ENCODE peak calls at places on chromosomes 16 and 17, in eight cellular contexts. E is GM23248, K is PC-9, G is GM23338, F is astrocyte, J is MM.1S, P is mammary epithelial cell, D is neural progenitor cell. S is an unnamed sample. For H3K4me1 and H4K20me1, the result is how much of the 10 kb centered on the place peaks cover.

GRCh38 chr17:82350182-82351030 is 8.6 kb upstream of the TEX19 start:
- DNase-seq in G (peak), J (peak), F (no peak), K (no peak), D (no peak), P (no peak), E (no peak), S (no peak)

GRCh38 chr17:75261336-75262111 is at the start of the genes GGA3 and MRPS7:
- DNase-seq in J (peak), E (peak), F (peak), D (peak), K (peak), G (peak), P (peak), S (peak)

GRCh38 chr16:4015275-4015990 is 100.8 kb downstream of the ADCY9 start:
- DNase-seq in J (no peak), P (no peak), K (no peak), G (no peak), F (peak), D (no peak), E (no peak), S (no peak)

GRCh38 chr16:56193951-56194726 is 2.9 kb downstream of the GNAO1 start:
- DNase-seq in D (peak), J (no peak), E (peak), P (peak), K (no peak), G (peak), F (peak), S (peak)

GRCh38 chr17:70047619-70048018 is 27.4 kb upstream of the KCNJ16 start:
- DNase-seq in K (no peak), E (peak), F (no peak), J (no peak), P (no peak), G (no peak), D (no peak), S (peak)

GRCh38 chr17:32732900-32733299 is 144.0 kb downstream of the MYO1D start:
- DNase-seq in G (no peak), D (no peak), E (no peak), K (no peak), F (no peak), J (no peak), P (no peak), S (no peak)

GRCh38 chr17:27265333-27265732 is 28.6 kb upstream of the WSB1 start:
- DNase-seq in D (no peak), F (no peak), K (peak), E (no peak), P (no peak), G (no peak), J (no peak), S (no peak)

GRCh38 chr17:42428141-42428944 is 5.3 kb upstream of the CAVIN1 start:
- DNase-seq in J (peak), G (peak), D (peak), F (peak), E (peak), K (peak), P (peak), S (peak)

GRCh38 chr17:62701706-62702085 is 74.2 kb downstream of the MRC2 start:
- DNase-seq in G (no peak), F (no peak), D (no peak), K (no peak), E (no peak), J (no peak), P (no peak), S (no peak)

GRCh38 chr17:45677770-45678169 is 106.3 kb upstream of the CRHR1 start:
- DNase-seq in G (no peak), E (peak), K (no peak), J (no peak), F (no peak), P (peak), D (no peak), S (no peak)

GRCh38 chr17:66542967-66543525 is 240.6 kb downstream of the PRKCA start:
- DNase-seq in G (no peak), E (peak), D (no peak), K (no peak), F (peak), P (no peak), J (no peak), S (peak)

GRCh38 chr16:24508614-24509013 is 30.8 kb upstream of the RBBP6 start:
- DNase-seq in P (peak), G (no peak), J (no peak), D (no peak), E (peak), F (peak), K (no peak), S (peak)

GRCh38 chr17:61700252-61700651 is 109.2 kb upstream of the NACA2 start:
- DNase-seq in D (no peak), G (no peak), J (no peak), K (no peak), E (no peak), F (no peak), P (no peak), S (no peak)

GRCh38 chr16:83968891-83969672 is 1.0 kb downstream of the NECAB2 start:
- DNase-seq in K (no peak), D (peak), J (no peak), E (no peak), F (no peak), G (peak), P (no peak), S (no peak)

GRCh38 chr17:51590071-51590470 is 329.7 kb downstream of the UTP18 start:
- DNase-seq in D (no peak), K (no peak), E (no peak), P (no peak), F (no peak), J (no peak), G (no peak), S (no peak)

GRCh38 chr16:66510711-66511614 is 39.0 kb downstream of the TK2 start:
- DNase-seq in P (no peak), E (peak), F (no peak), K (peak), D (peak), J (no peak), G (no peak), S (peak)

GRCh38 chr16:19705843-19706242 is 12.2 kb downstream of the KNOP1 start:
- DNase-seq in J (no peak), G (no peak), D (no peak), K (no peak), F (no peak), P (no peak), E (no peak), S (no peak)
- H3K4me1 ChIP-seq in J (under half), G (under half), D (under half), K (under half), F (under half), P (under half), E (under half), S (under half)

GRCh38 chr17:21300601-21301571 is 16.4 kb downstream of the MAP2K3 start:
- DNase-seq in J (no peak), D (no peak), K (no peak), F (no peak), P (no peak), E (no peak), G (no peak), S (no peak)

GRCh38 chr17:21301593-21302550 is 17.4 kb downstream of the MAP2K3 start:
- DNase-seq in E (no peak), J (no peak), P (no peak), K (no peak), F (no peak), D (no peak), G (no peak), S (no peak)

GRCh38 chr17:21302711-21303425 is 18.4 kb downstream of the MAP2K3 start:
- DNase-seq in G (no peak), J (no peak), F (no peak), D (no peak), E (no peak), K (no peak), P (no peak), S (no peak)

GRCh38 chr17:21304091-21304490 is 19.6 kb downstream of the MAP2K3 start:
- DNase-seq in J (no peak), K (no peak), P (no peak), F (no peak), G (no peak), E (no peak), D (no peak), S (no peak)

DNA sequence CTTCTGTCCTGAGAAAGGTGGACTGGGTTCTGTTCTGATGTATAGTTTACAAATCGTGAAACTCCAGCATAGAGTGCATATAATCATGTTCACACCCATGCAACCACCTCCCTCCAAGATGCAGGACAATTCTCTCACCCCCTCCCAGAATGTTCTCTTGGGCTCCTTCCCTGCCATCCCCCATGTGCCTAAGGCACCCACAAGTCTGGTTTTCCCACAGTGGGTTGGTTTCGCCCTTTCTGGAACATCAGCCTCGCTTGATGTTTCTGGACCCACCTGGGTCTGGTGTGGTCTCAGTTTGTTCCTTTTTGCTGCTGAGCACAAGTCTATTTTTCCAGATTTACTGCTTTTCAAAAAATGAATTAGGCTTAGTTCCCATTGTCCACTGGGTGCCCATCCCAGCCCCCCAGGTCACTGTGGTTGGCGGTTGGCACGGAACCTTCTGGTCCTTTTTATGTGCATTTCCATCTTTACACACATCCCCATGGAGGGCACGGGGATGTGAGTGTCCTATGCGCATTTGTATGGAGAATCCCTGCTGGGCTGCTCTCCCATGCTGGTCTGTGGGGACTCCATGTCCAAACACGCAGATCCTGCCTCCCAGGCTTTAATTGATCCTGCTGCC is 19.0 kb downstream of the MAP2K3 start:
- DNase-seq in K (no peak), F (no peak), P (no peak), G (no peak), D (no peak), J (no peak), E (no peak), S (no peak)
- H4K20me1 ChIP-seq in K (under half), F (under half), P (under half), G (under half), D (under half), J (under half), E (under half), S (under half)

DNA sequence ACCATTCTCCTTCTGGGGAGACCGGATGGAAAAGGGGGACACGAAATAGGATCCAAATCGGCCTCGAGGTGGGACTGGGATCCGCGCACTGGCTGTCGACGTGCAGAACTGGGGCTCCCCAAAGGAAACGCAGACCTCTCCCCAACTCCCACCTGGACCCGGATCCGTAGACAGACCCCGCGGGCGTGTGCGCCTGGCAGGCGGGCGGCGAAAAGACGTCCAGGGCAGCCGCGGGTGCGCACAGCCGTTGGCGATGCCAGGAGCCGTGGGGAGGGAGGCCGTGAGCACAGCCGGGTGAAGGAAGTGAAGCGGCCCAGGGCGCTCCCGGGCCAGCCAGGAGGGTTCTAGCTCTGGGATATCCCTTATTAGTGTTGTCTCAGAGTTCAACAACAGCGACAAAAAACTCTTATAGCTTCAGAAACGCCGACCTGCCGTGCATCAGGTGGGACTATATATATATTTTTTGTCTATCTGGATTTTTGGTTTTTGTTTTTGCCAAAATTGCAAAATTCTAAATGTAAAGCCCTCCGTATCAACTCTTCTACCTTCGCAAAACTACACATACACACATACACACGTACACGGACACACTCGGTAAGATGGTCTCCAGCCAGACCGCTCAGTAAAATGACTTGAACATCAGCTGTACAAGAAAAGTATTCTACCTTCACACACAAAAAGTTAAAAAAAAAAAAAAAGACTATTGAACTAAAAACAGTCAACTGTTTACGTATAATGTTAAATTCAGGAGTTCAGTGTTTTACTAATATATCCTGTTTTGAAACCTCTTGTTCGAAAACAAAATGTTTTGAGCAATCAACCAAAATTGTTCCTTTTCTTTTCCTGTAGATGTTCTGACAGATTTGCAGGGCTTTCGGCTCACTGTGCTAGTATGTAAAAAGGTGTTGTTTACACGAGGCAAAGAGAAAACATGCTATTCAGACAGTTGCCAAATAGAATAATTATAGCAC is 5.2 kb upstream of the AATF start:
- DNase-seq in F (no peak), G (peak), D (peak), J (no peak), P (no peak), E (no peak), K (no peak), S (peak)
- TF ChIP-seq EZH2 in F (no peak), G (peak), D (peak), J (no peak), P (peak), E (peak), K (no peak), S (peak)

GRCh38 chr16:70685061-70685937 is 554 bp downstream of the MTSS2 start:
- DNase-seq in J (no peak), G (no peak), F (no peak), E (peak), P (no peak), K (no peak), D (no peak), S (no peak)

GRCh38 chr16:70682239-70683145 is 3.4 kb downstream of the MTSS2 start:
- DNase-seq in J (no peak), P (no peak), K (no peak), E (no peak), F (no peak), D (no peak), G (peak), S (no peak)

GRCh38 chr16:70684146-70685060 is 1.4 kb downstream of the MTSS2 start:
- DNase-seq in J (no peak), P (no peak), F (no peak), G (no peak), D (no peak), E (peak), K (no peak), S (no peak)

GRCh38 chr16:70681382-70682238 is 4.2 kb downstream of the MTSS2 start:
- DNase-seq in K (no peak), F (no peak), D (no peak), E (no peak), G (no peak), J (no peak), P (no peak), S (no peak)

GRCh38 chr16:70683146-70683944 is 2.5 kb downstream of the MTSS2 start:
- DNase-seq in K (no peak), F (no peak), J (no peak), G (no peak), P (no peak), D (no peak), E (no peak), S (no peak)
- H3K4me1 ChIP-seq in K (under half), F (under half), J (under half), G (under half), P (half or more), D (under half), E (under half), S (half or more)

DNA sequence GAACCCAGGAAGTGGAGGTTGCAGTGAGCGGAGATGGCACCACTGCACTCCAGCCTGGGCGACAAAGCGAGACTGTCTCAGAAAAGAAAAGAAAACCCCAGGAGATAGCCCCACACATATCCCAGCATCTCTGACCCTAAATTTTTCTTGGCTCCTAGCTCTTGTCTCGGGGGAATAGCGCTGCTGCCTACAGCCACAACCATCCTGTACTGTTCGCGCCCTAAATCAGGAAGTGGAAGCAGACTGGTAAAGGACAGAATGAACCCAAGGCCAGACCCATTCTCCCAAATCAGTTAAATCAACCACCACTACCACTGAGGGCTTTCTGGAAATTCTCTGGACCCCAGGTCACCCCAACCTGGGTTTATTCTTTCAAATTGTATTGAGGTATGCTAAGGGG is 1.7 kb downstream of the CTDNEP1 start:
- DNase-seq in D (no peak), G (no peak), K (no peak), P (no peak), E (no peak), F (no peak), J (no peak), S (no peak)
- H4K20me1 ChIP-seq in D (under half), G (under half), K (under half), P (under half), E (under half), F (under half), J (under half), S (under half)

DNA sequence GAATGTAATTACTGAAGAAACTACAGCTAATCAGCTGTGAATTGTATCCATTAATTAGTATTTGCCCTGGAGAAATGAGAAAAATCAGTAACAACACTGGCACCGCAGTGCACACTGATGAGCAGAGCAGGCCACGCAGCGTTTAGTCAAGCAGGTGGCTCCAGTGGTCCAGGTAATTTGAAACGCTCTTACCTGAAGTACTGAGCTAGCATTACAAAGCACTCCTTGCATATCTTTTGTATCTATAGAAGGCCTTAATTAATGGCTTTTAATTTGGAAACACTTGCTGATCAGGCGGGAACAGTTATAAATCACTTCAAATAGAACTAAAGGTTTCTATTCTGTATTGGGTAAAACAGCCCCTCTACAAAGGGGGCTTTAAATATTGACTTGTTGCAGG is 76.3 kb downstream of the TOX3 start:
- DNase-seq in G (peak), J (no peak), F (no peak), E (no peak), K (no peak), D (no peak), P (no peak), S (no peak)
- TF ChIP-seq EZH2 in G (no peak), J (no peak), F (no peak), E (no peak), K (no peak), D (no peak), P (no peak), S (no peak)

DNA sequence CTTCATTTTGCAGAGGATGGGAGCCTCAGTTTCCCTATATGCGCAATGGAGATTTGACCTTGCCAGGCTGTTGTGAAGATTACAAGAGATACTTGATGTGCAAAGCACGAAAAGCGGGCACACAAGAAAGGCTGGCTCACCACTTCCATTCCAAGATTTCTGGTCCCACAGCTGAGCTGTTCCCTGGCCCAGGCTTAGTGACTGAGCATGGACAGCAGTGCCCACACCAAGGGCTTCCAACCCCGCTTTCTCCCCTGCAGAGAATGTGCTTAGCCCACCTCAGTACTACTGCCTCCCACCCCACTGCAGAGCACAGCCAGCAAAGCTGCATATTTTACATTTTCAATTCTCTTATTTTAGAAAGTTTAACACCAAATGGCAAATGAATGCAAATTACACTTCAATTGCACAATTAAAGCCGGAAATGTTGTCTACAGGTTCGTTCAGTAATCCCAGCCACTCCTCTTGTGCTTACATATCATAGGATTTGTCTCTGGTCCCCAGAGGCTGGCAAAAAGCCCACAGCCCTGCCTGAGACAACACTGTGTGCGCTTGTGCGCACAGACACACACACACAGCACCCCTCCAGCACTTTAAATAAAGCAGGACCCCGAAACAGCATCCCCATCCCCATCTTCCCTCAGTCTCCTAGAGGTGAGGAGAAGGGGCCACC is 51.8 kb downstream of the VAC14 start:
- DNase-seq in P (no peak), E (no peak), J (no peak), F (no peak), D (no peak), K (peak), G (no peak), S (no peak)
- H3K4me1 ChIP-seq in P (under half), E (under half), J (under half), F (half or more), D (under half), K (half or more), G (under half), S (half or more)

GRCh38 chr17:2644971-2645370 is 51.5 kb downstream of the PAFAH1B1 start:
- DNase-seq in P (no peak), D (no peak), J (no peak), K (no peak), F (no peak), G (no peak), E (no peak), S (no peak)

GRCh38 chr17:2649191-2649590 is 55.7 kb downstream of the PAFAH1B1 start:
- DNase-seq in J (no peak), E (no peak), K (no peak), P (no peak), D (no peak), F (no peak), G (no peak), S (no peak)

GRCh38 chr17:2647961-2648360 is 54.5 kb downstream of the PAFAH1B1 start:
- DNase-seq in G (no peak), E (no peak), P (no peak), K (no peak), F (no peak), D (no peak), J (no peak), S (no peak)
- H4K20me1 ChIP-seq in G (under half), E (under half), P (under half), K (under half), F (half or more), D (under half), J (under half), S (under half)